ENCODE peak calls at places on chromosomes 1 and 21, in ten cellular contexts. O is WTC11; Q is upper lobe of right lung; V is HFFc6; C is naive thymus-derived CD8-positive, alpha-beta T cell; H is memory B cell; K is bronchial epithelial cell; Z is GM23248; Y is SW480; L is T-helper 9 cell. G is an unnamed sample.

GRCh38 chr21:43645414-43645891 is 13.8 kb downstream of the HSF2BP start:
- DNase-seq in L (no peak), K (peak), C (peak), Q (no peak), V (peak), Z (peak), Y (peak), H (peak), O (peak), G (peak)

GRCh38 chr1:35708179-35708891 is 10.3 kb downstream of the C1orf216 start:
- DNase-seq in Q (no peak), H (peak), Z (peak), Y (no peak), K (no peak), C (no peak), L (no peak), O (peak), V (no peak), G (no peak)

GRCh38 chr21:43736224-43736883 is 17.4 kb downstream of the PDXK start:
- DNase-seq in O (no peak), V (no peak), L (no peak), K (no peak), Z (no peak), Q (no peak), Y (no peak), C (no peak), H (no peak), G (peak)

GRCh38 chr1:53183277-53183990 is 13.2 kb upstream of the CPT2 start:
- DNase-seq in C (no peak), Z (peak), H (no peak), O (no peak), K (no peak), Y (no peak), V (peak), L (no peak), Q (no peak), G (no peak)

GRCh38 chr1:79235221-79236002 is 228.9 kb upstream of the ADGRL4 start:
- DNase-seq in V (no peak), Q (no peak), H (no peak), K (no peak), L (no peak), O (no peak), C (no peak), Y (no peak), Z (peak), G (no peak)

GRCh38 chr1:94795321-94795899 is 24.7 kb upstream of the SLC44A3 start:
- DNase-seq in C (no peak), V (no peak), K (no peak), L (no peak), Y (no peak), O (no peak), H (no peak), Z (no peak), Q (no peak), G (no peak)

GRCh38 chr1:15314328-15315281 is 67.6 kb downstream of the FHAD1 start:
- DNase-seq in V (no peak), Q (no peak), L (no peak), Z (no peak), O (no peak), Y (no peak), C (no peak), H (no peak), K (no peak), G (no peak)

GRCh38 chr1:100009458-100009857 is 39.7 kb downstream of the SLC35A3 start:
- DNase-seq in Y (no peak), Q (no peak), C (no peak), L (no peak), V (peak), K (peak), Z (peak), O (no peak), H (no peak), G (peak)

GRCh38 chr1:235624751-235625192 is 24.8 kb downstream of the GNG4 start:
- DNase-seq in V (no peak), Y (no peak), H (no peak), O (no peak), Z (no peak), C (no peak), L (no peak), Q (no peak), K (no peak), G (peak)

GRCh38 chr1:187096689-187097088 is 267.9 kb downstream of the PLA2G4A start:
- DNase-seq in Q (no peak), C (no peak), H (no peak), V (no peak), Y (no peak), L (no peak), K (no peak), Z (peak), O (no peak), G (no peak)

GRCh38 chr21:44290327-44291077 is 4.8 kb downstream of the AIRE start:
- DNase-seq in Q (no peak), Y (no peak), L (no peak), K (no peak), H (no peak), V (no peak), O (no peak), C (no peak), Z (no peak), G (no peak)

GRCh38 chr1:238681451-238681850 is 704.9 kb upstream of the CHRM3 start:
- DNase-seq in C (no peak), O (no peak), Z (no peak), V (peak), H (no peak), L (no peak), Q (no peak), K (no peak), Y (no peak), G (no peak)

GRCh38 chr1:205656236-205656635 is 24.1 kb downstream of the SLC45A3 start:
- DNase-seq in Q (no peak), H (no peak), C (no peak), O (no peak), V (no peak), Z (peak), L (no peak), Y (no peak), K (no peak), G (no peak)

GRCh38 chr1:16249838-16250241 is 12.9 kb upstream of the CPLANE2 start:
- DNase-seq in O (no peak), Z (peak), Y (no peak), V (peak), H (no peak), C (no peak), L (no peak), K (no peak), Q (peak), G (no peak)

GRCh38 chr1:184743062-184743756 is 11.4 kb downstream of the EDEM3 start:
- DNase-seq in V (no peak), H (no peak), K (peak), O (no peak), C (peak), Y (peak), Z (no peak), L (no peak), Q (no peak), G (no peak)

GRCh38 chr21:43721225-43721605 is 2.3 kb downstream of the PDXK start:
- DNase-seq in K (no peak), Y (no peak), L (no peak), Z (no peak), C (no peak), Q (no peak), V (no peak), H (no peak), O (no peak), G (no peak)

GRCh38 chr1:152459596-152460528 is 45.8 kb upstream of the CRNN start:
- DNase-seq in C (peak), H (peak), V (peak), Y (peak), Q (peak), K (peak), Z (peak), O (peak), L (peak), G (peak)

GRCh38 chr1:59178339-59178744 is 118.6 kb upstream of the FGGY start:
- DNase-seq in Y (no peak), V (no peak), L (no peak), C (no peak), Z (peak), K (no peak), O (no peak), H (no peak), Q (no peak), G (no peak)

G was measured in RCC 7860.